ENCODE peak calls at places on chromosomes 16 and 17, in six cellular contexts. One of them, this sample, is unnamed.

GRCh38 chr16:57639172-57639571 is 10.7 kb downstream of the ADGRG1 start:
- DNase-seq in fibroblast of mammary gland: no peak
- DNase-seq in AG10803: no peak
- DNase-seq in SHP77: peak
- DNase-seq in AG04450: no peak
- DNase-seq in activated effector memory CD4-positive, alpha-beta T cell treated with Interleukin-2 at 50 U/mL for 16 hours: no peak
- DNase-seq in this sample: no peak

GRCh38 chr16:53098526-53099317 is 43.9 kb downstream of the CHD9 start:
- DNase-seq in SHP77: peak
- DNase-seq in activated effector memory CD4-positive, alpha-beta T cell treated with Interleukin-2 at 50 U/mL for 16 hours: peak
- DNase-seq in AG04450: peak
- DNase-seq in fibroblast of mammary gland: peak
- DNase-seq in AG10803: peak
- DNase-seq in this sample: peak

GRCh38 chr17:50687200-50688066 is 20.3 kb downstream of the ANKRD40 start:
- DNase-seq in fibroblast of mammary gland: peak
- DNase-seq in SHP77: peak
- DNase-seq in AG04450: no peak
- DNase-seq in AG10803: peak
- DNase-seq in activated effector memory CD4-positive, alpha-beta T cell treated with Interleukin-2 at 50 U/mL for 16 hours: no peak
- DNase-seq in this sample: no peak

GRCh38 chr16:817001-817906 is 16.7 kb upstream of the GNG13 start:
- DNase-seq in AG10803: no peak
- DNase-seq in activated effector memory CD4-positive, alpha-beta T cell treated with Interleukin-2 at 50 U/mL for 16 hours: no peak
- DNase-seq in AG04450: no peak
- DNase-seq in fibroblast of mammary gland: no peak
- DNase-seq in SHP77: no peak
- DNase-seq in this sample: no peak

GRCh38 chr17:63984206-63984605 is 11.5 kb upstream of the SCN4A start:
- DNase-seq in AG04450: no peak
- DNase-seq in SHP77: no peak
- DNase-seq in activated effector memory CD4-positive, alpha-beta T cell treated with Interleukin-2 at 50 U/mL for 16 hours: no peak
- DNase-seq in AG10803: peak
- DNase-seq in fibroblast of mammary gland: peak
- DNase-seq in this sample: no peak

GRCh38 chr16:57284206-57284951 is at the start of gene PLLP:
- DNase-seq in activated effector memory CD4-positive, alpha-beta T cell treated with Interleukin-2 at 50 U/mL for 16 hours: peak
- DNase-seq in fibroblast of mammary gland: no peak
- DNase-seq in AG10803: no peak
- DNase-seq in SHP77: peak
- DNase-seq in AG04450: no peak
- DNase-seq in this sample: no peak

GRCh38 chr17:41347872-41348760 is 2.5 kb downstream of the KRT33A start:
- DNase-seq in SHP77: no peak
- DNase-seq in fibroblast of mammary gland: no peak
- DNase-seq in AG04450: no peak
- DNase-seq in activated effector memory CD4-positive, alpha-beta T cell treated with Interleukin-2 at 50 U/mL for 16 hours: no peak
- DNase-seq in AG10803: no peak
- DNase-seq in this sample: peak

GRCh38 chr17:60888812-60889709 is 211.4 kb downstream of the BCAS3 start:
- DNase-seq in activated effector memory CD4-positive, alpha-beta T cell treated with Interleukin-2 at 50 U/mL for 16 hours: no peak
- DNase-seq in AG04450: no peak
- DNase-seq in fibroblast of mammary gland: no peak
- DNase-seq in AG10803: peak
- DNase-seq in SHP77: peak
- DNase-seq in this sample: no peak

GRCh38 chr16:66304151-66304550 is 62.3 kb upstream of the CDH5 start:
- DNase-seq in fibroblast of mammary gland: no peak
- DNase-seq in SHP77: no peak
- DNase-seq in AG04450: no peak
- DNase-seq in AG10803: no peak
- DNase-seq in activated effector memory CD4-positive, alpha-beta T cell treated with Interleukin-2 at 50 U/mL for 16 hours: no peak
- DNase-seq in this sample: no peak

GRCh38 chr16:47938272-47938671 is 217.5 kb downstream of the ABCC12 start:
- DNase-seq in SHP77: no peak
- DNase-seq in fibroblast of mammary gland: no peak
- DNase-seq in activated effector memory CD4-positive, alpha-beta T cell treated with Interleukin-2 at 50 U/mL for 16 hours: no peak
- DNase-seq in AG04450: no peak
- DNase-seq in AG10803: no peak
- DNase-seq in this sample: no peak

GRCh38 chr17:40547079-40547784 is 18.0 kb downstream of the CCR7 start:
- DNase-seq in fibroblast of mammary gland: no peak
- DNase-seq in AG10803: no peak
- DNase-seq in SHP77: peak
- DNase-seq in AG04450: no peak
- DNase-seq in activated effector memory CD4-positive, alpha-beta T cell treated with Interleukin-2 at 50 U/mL for 16 hours: peak
- DNase-seq in this sample: peak

GRCh38 chr17:64630309-64631223 is 31.5 kb downstream of the SMURF2 start:
- DNase-seq in SHP77: no peak
- DNase-seq in AG10803: no peak
- DNase-seq in activated effector memory CD4-positive, alpha-beta T cell treated with Interleukin-2 at 50 U/mL for 16 hours: no peak
- DNase-seq in fibroblast of mammary gland: no peak
- DNase-seq in AG04450: no peak
- DNase-seq in this sample: no peak

GRCh38 chr17:17264430-17264829 is 16.6 kb downstream of the COPS3 start:
- DNase-seq in AG04450: no peak
- DNase-seq in SHP77: no peak
- DNase-seq in fibroblast of mammary gland: no peak
- DNase-seq in activated effector memory CD4-positive, alpha-beta T cell treated with Interleukin-2 at 50 U/mL for 16 hours: no peak
- DNase-seq in AG10803: no peak
- DNase-seq in this sample: no peak

GRCh38 chr16:23080329-23080728 is 68.9 kb downstream of the USP31 start:
- DNase-seq in activated effector memory CD4-positive, alpha-beta T cell treated with Interleukin-2 at 50 U/mL for 16 hours: no peak
- DNase-seq in AG10803: no peak
- DNase-seq in fibroblast of mammary gland: no peak
- DNase-seq in SHP77: no peak
- DNase-seq in AG04450: no peak
- DNase-seq in this sample: no peak

GRCh38 chr16:87160218-87160617 is 157.0 kb downstream of the C16orf95 start:
- DNase-seq in SHP77: no peak
- DNase-seq in AG04450: no peak
- DNase-seq in fibroblast of mammary gland: no peak
- DNase-seq in activated effector memory CD4-positive, alpha-beta T cell treated with Interleukin-2 at 50 U/mL for 16 hours: no peak
- DNase-seq in AG10803: no peak
- DNase-seq in this sample: no peak

GRCh38 chr16:4918790-4919210 is 18.1 kb downstream of the PPL start:
- DNase-seq in AG04450: no peak
- DNase-seq in SHP77: no peak
- DNase-seq in AG10803: no peak
- DNase-seq in fibroblast of mammary gland: no peak
- DNase-seq in activated effector memory CD4-positive, alpha-beta T cell treated with Interleukin-2 at 50 U/mL for 16 hours: no peak
- DNase-seq in this sample: peak

GRCh38 chr17:2704031-2704889 is 7.3 kb downstream of the CLUH start:
- DNase-seq in fibroblast of mammary gland: no peak
- DNase-seq in AG10803: no peak
- DNase-seq in SHP77: no peak
- DNase-seq in AG04450: no peak
- DNase-seq in activated effector memory CD4-positive, alpha-beta T cell treated with Interleukin-2 at 50 U/mL for 16 hours: no peak
- DNase-seq in this sample: no peak

GRCh38 chr16:85088570-85089214 is 23.6 kb downstream of the CIBAR2 start:
- DNase-seq in fibroblast of mammary gland: no peak
- DNase-seq in SHP77: no peak
- DNase-seq in AG04450: no peak
- DNase-seq in activated effector memory CD4-positive, alpha-beta T cell treated with Interleukin-2 at 50 U/mL for 16 hours: no peak
- DNase-seq in AG10803: no peak
- DNase-seq in this sample: peak

GRCh38 chr17:9522074-9522473 is 53.5 kb downstream of the STX8 start:
- DNase-seq in AG04450: peak
- DNase-seq in SHP77: peak
- DNase-seq in AG10803: peak
- DNase-seq in activated effector memory CD4-positive, alpha-beta T cell treated with Interleukin-2 at 50 U/mL for 16 hours: no peak
- DNase-seq in fibroblast of mammary gland: peak
- DNase-seq in this sample: peak

GRCh38 chr17:14771543-14771942 is 470.7 kb downstream of the HS3ST3B1 start:
- DNase-seq in fibroblast of mammary gland: no peak
- DNase-seq in AG10803: no peak
- DNase-seq in activated effector memory CD4-positive, alpha-beta T cell treated with Interleukin-2 at 50 U/mL for 16 hours: no peak
- DNase-seq in AG04450: no peak
- DNase-seq in SHP77: no peak
- DNase-seq in this sample: no peak

GRCh38 chr16:80460004-80460403 is 80.8 kb upstream of the DYNLRB2 start:
- DNase-seq in fibroblast of mammary gland: peak
- DNase-seq in activated effector memory CD4-positive, alpha-beta T cell treated with Interleukin-2 at 50 U/mL for 16 hours: no peak
- DNase-seq in SHP77: no peak
- DNase-seq in AG04450: no peak
- DNase-seq in AG10803: peak
- DNase-seq in this sample: no peak

GRCh38 chr17:47686276-47686635 is 7.7 kb upstream of the TBKBP1 start:
- DNase-seq in AG10803: peak
- DNase-seq in fibroblast of mammary gland: peak
- DNase-seq in activated effector memory CD4-positive, alpha-beta T cell treated with Interleukin-2 at 50 U/mL for 16 hours: no peak
- DNase-seq in AG04450: no peak
- DNase-seq in SHP77: no peak
- DNase-seq in this sample: peak

GRCh38 chr17:75455896-75456416 is 479 bp upstream of the TMEM94 start:
- DNase-seq in activated effector memory CD4-positive, alpha-beta T cell treated with Interleukin-2 at 50 U/mL for 16 hours: no peak
- DNase-seq in AG04450: no peak
- DNase-seq in AG10803: no peak
- DNase-seq in fibroblast of mammary gland: no peak
- DNase-seq in SHP77: no peak
- DNase-seq in this sample: no peak

GRCh38 chr17:77959216-77959925 is 868 bp downstream of the TNRC6C start:
- DNase-seq in fibroblast of mammary gland: no peak
- DNase-seq in AG10803: no peak
- DNase-seq in AG04450: no peak
- DNase-seq in activated effector memory CD4-positive, alpha-beta T cell treated with Interleukin-2 at 50 U/mL for 16 hours: peak
- DNase-seq in SHP77: no peak
- DNase-seq in this sample: peak

GRCh38 chr17:40459646-40460584 is 16.7 kb downstream of the IGFBP4 start:
- DNase-seq in SHP77: no peak
- DNase-seq in fibroblast of mammary gland: peak
- DNase-seq in AG04450: no peak
- DNase-seq in activated effector memory CD4-positive, alpha-beta T cell treated with Interleukin-2 at 50 U/mL for 16 hours: no peak
- DNase-seq in AG10803: no peak
- DNase-seq in this sample: no peak

GRCh38 chr16:70737377-70738082 is 51.7 kb upstream of the MTSS2 start:
- DNase-seq in fibroblast of mammary gland: peak
- DNase-seq in AG10803: peak
- DNase-seq in activated effector memory CD4-positive, alpha-beta T cell treated with Interleukin-2 at 50 U/mL for 16 hours: peak
- DNase-seq in SHP77: no peak
- DNase-seq in AG04450: peak
- DNase-seq in this sample: no peak

GRCh38 chr16:82094942-82095540 is 60.0 kb downstream of the HSD17B2 start:
- DNase-seq in AG04450: no peak
- DNase-seq in AG10803: no peak
- DNase-seq in fibroblast of mammary gland: no peak
- DNase-seq in activated effector memory CD4-positive, alpha-beta T cell treated with Interleukin-2 at 50 U/mL for 16 hours: no peak
- DNase-seq in SHP77: no peak
- DNase-seq in this sample: no peak

GRCh38 chr16:66523861-66524354 is 26.0 kb downstream of the TK2 start:
- DNase-seq in AG10803: no peak
- DNase-seq in AG04450: no peak
- DNase-seq in activated effector memory CD4-positive, alpha-beta T cell treated with Interleukin-2 at 50 U/mL for 16 hours: peak
- DNase-seq in SHP77: no peak
- DNase-seq in fibroblast of mammary gland: no peak
- DNase-seq in this sample: no peak

GRCh38 chr17:57236686-57237299 is 19.5 kb upstream of the MSI2 start:
- DNase-seq in AG10803: no peak
- DNase-seq in AG04450: no peak
- DNase-seq in activated effector memory CD4-positive, alpha-beta T cell treated with Interleukin-2 at 50 U/mL for 16 hours: no peak
- DNase-seq in SHP77: no peak
- DNase-seq in fibroblast of mammary gland: no peak
- DNase-seq in this sample: no peak

GRCh38 chr17:13806023-13806553 is 204.4 kb upstream of the HS3ST3A1 start:
- DNase-seq in AG04450: no peak
- DNase-seq in fibroblast of mammary gland: no peak
- DNase-seq in AG10803: no peak
- DNase-seq in activated effector memory CD4-positive, alpha-beta T cell treated with Interleukin-2 at 50 U/mL for 16 hours: no peak
- DNase-seq in SHP77: no peak
- DNase-seq in this sample: no peak

This sample was measured in bronchial epithelial cell.